ENCODE peak calls at places on chromosomes 5 and 9, in ten cellular contexts. O is IMR-90, Q is body of pancreas, C is transverse colon, S is breast epithelium, E is A549, Z is uterus, M is stomach, X is HepG2, D is sigmoid colon. T is an unnamed sample.

GRCh38 chr9:107422189-107422802 is 67.3 kb downstream of the KLF4 start:
- DNase-seq in O (peak), Q (peak), C (peak), S (peak), E (peak), Z (peak), M (peak), X (peak), D (peak), T (peak)

GRCh38 chr9:87657893-87658292 is 68.0 kb upstream of the CTSL start:
- DNase-seq in O (no peak), Q (no peak), C (no peak), S (no peak), E (no peak), Z (no peak), M (no peak), X (no peak), D (no peak), T (no peak)

GRCh38 chr9:90331826-90332575 is 310.6 kb downstream of the DIRAS2 start:
- DNase-seq in O (peak), Q (no peak), C (no peak), S (no peak), E (peak), Z (no peak), M (no peak), X (no peak), D (no peak), T (no peak)

GRCh38 chr5:55918097-55919035 is 67.2 kb downstream of the IL31RA start:
- DNase-seq in O (no peak), Q (no peak), C (no peak), S (no peak), E (no peak), Z (no peak), M (no peak), X (no peak), D (no peak), T (no peak)

GRCh38 chr9:112158629-112159228 is 16.4 kb downstream of the SUSD1 start:
- DNase-seq in O (no peak), Q (no peak), C (no peak), S (no peak), E (no peak), Z (no peak), M (no peak), X (no peak), D (no peak), T (no peak)

GRCh38 chr9:119053070-119053469 is 316.2 kb downstream of the BRINP1 start:
- DNase-seq in O (no peak), Q (no peak), C (no peak), S (no peak), E (no peak), Z (no peak), M (no peak), X (no peak), D (no peak), T (no peak)

GRCh38 chr5:135319928-135320606 is 79.0 kb downstream of the MACROH2A1 start:
- DNase-seq in O (no peak), Q (no peak), C (no peak), S (no peak), E (no peak), Z (peak), M (peak), X (no peak), D (no peak), T (no peak)

GRCh38 chr5:171975262-171975876 is 31.1 kb downstream of the FBXW11 start:
- DNase-seq in O (peak), Q (no peak), C (no peak), S (no peak), E (no peak), Z (no peak), M (no peak), X (no peak), D (no peak), T (no peak)

GRCh38 chr5:40428129-40428528 is 251.6 kb upstream of the PTGER4 start:
- DNase-seq in O (peak), Q (peak), C (no peak), S (no peak), E (no peak), Z (no peak), M (no peak), X (no peak), D (no peak), T (peak)

GRCh38 chr5:173016621-173017046 is 33.1 kb downstream of the ATP6V0E1 start:
- DNase-seq in O (peak), Q (peak), C (no peak), S (no peak), E (peak), Z (no peak), M (no peak), X (peak), D (peak), T (no peak)

GRCh38 chr5:90866915-90867715 is 308.5 kb downstream of the ADGRV1 start:
- DNase-seq in O (peak), Q (no peak), C (no peak), S (no peak), E (peak), Z (no peak), M (no peak), X (peak), D (no peak), T (no peak)

GRCh38 chr5:72366324-72366976 is 46.3 kb downstream of the PTCD2 start:
- DNase-seq in O (peak), Q (peak), C (peak), S (peak), E (peak), Z (peak), M (peak), X (peak), D (peak), T (peak)

GRCh38 chr5:90878549-90879196 is 320.1 kb downstream of the ADGRV1 start:
- DNase-seq in O (peak), Q (peak), C (no peak), S (no peak), E (no peak), Z (no peak), M (no peak), X (no peak), D (no peak), T (no peak)

GRCh38 chr5:16144416-16144815 is 35.2 kb downstream of the MARCHF11 start:
- DNase-seq in O (no peak), Q (no peak), C (no peak), S (no peak), E (no peak), Z (no peak), M (no peak), X (no peak), D (no peak), T (no peak)

DNA sequence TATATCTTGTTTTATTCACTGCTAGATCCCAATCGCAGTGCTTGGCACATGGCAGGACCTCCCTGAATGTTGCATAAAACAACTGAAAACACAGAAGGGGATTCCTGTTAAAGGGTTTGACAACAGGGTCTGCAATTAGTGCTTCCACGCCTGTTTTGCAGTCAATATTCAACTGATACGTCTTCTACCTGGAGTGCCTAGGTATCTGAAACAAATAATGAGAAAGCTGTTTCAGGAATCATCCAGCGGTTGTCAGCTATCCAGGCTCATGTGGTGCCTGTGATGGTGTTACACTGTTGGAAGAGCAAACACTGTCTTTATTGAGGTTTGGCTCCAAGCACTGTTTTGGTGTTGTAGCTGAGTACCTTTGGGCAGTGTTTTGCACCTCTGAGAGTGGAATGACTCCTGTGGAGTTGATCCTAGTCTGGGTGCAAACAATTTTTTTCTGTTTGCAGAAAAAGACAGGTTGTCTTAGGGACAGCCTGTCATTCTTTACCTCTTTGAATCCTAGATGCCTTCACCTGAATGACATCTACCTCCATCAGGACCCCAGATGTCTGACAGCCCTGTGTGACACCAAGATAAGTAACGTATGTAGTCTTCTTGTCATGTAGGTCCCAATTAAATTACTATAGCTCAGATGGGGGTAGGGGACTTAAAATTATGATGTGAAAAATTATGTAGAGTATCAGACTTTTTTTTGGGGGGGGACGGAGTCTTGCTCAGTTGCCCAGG is 14.8 kb upstream of the MATR3 start:
- DNase-seq in O (no peak), Q (no peak), C (no peak), S (no peak), E (no peak), Z (no peak), M (no peak), X (no peak), D (no peak), T (no peak)
- TF ChIP-seq POLR2A in O (no peak), Q (no peak), C (no peak), S (no peak), E (no peak), Z (no peak), M (no peak), X (no peak), D (no peak), T (no peak)

GRCh38 chr5:154755361-154756202 is at the start of gene LARP1:
- DNase-seq in O (peak), Q (peak), C (peak), S (no peak), E (peak), Z (no peak), M (peak), X (no peak), D (peak), T (peak)
- TF ChIP-seq POLR2A in O (no peak), Q (peak), C (peak), S (no peak), E (no peak), Z (no peak), M (no peak), X (no peak), D (no peak), T (no peak)

GRCh38 chr5:158223054-158223453 is 364.1 kb upstream of the CLINT1 start:
- DNase-seq in O (no peak), Q (no peak), C (no peak), S (no peak), E (no peak), Z (no peak), M (no peak), X (no peak), D (no peak), T (no peak)
- TF ChIP-seq POLR2A in O (no peak), Q (no peak), C (no peak), S (no peak), E (no peak), Z (no peak), M (no peak), X (no peak), D (no peak), T (no peak)

DNA sequence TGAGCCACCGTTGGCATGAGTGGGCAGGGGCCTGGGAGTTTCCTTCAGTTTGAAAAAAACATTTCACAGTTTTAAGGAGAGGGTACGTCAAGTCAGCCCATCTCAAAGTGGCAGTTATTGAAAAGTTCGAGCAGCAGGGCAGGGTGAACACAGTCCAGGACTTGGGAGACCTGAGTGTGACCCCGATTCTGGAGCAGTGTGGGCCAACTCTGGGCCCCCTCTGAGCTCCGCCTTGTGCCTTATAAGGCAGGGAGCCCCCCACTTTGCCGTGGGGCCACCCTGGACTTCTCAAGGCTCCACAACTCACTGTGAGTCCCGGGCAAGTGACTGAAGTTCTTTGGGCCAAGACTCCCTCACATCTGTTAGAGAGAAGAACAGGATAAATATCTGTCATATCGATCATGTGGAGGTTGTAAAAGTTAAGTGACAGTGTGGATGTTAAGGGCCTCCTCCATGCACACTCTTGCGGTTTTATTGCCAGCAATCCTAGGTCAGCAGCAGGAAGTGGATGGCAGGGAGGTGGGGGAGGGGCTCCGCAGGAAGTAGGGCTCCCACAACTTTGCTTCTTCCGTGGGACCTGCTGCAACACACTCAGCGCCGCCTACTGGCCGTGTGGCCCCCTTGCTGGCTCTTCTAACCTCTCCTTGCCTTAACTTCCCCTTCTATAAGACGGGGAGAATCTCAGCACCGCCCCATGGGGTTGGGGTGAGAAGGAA is 38.4 kb downstream of the HRH2 start:
- DNase-seq in O (no peak), Q (peak), C (peak), S (no peak), E (peak), Z (peak), M (peak), X (no peak), D (peak), T (peak)
- TF ChIP-seq POLR2A in O (no peak), Q (no peak), C (no peak), S (no peak), E (no peak), Z (no peak), M (no peak), X (no peak), D (no peak), T (no peak)

GRCh38 chr5:176416123-176416924 is at the start of gene CLTB:
- DNase-seq in O (peak), Q (peak), C (peak), S (peak), E (peak), Z (peak), M (peak), X (peak), D (peak), T (peak)
- TF ChIP-seq POLR2A in O (peak), Q (peak), C (peak), S (no peak), E (peak), Z (peak), M (no peak), X (peak), D (no peak), T (peak)

GRCh38 chr9:133954862-133955529 is 37.1 kb downstream of the VAV2 start:
- DNase-seq in O (no peak), Q (no peak), C (no peak), S (no peak), E (no peak), Z (no peak), M (no peak), X (no peak), D (no peak), T (no peak)
- TF ChIP-seq POLR2A in O (no peak), Q (no peak), C (no peak), S (no peak), E (no peak), Z (no peak), M (no peak), X (no peak), D (no peak), T (no peak)

GRCh38 chr9:33349743-33350142 is 52.6 kb downstream of the AQP7 start:
- DNase-seq in O (no peak), Q (no peak), C (no peak), S (no peak), E (no peak), Z (no peak), M (no peak), X (no peak), D (no peak), T (no peak)

GRCh38 chr9:33350310-33350709 is 52.1 kb downstream of the AQP7 start:
- DNase-seq in O (peak), Q (peak), C (no peak), S (no peak), E (peak), Z (no peak), M (no peak), X (no peak), D (no peak), T (peak)

GRCh38 chr9:33348998-33349397 is 53.4 kb downstream of the AQP7 start:
- DNase-seq in O (no peak), Q (no peak), C (no peak), S (no peak), E (no peak), Z (no peak), M (no peak), X (no peak), D (no peak), T (no peak)

GRCh38 chr9:33354651-33355211 is 47.6 kb downstream of the AQP7 start:
- DNase-seq in O (peak), Q (peak), C (no peak), S (no peak), E (no peak), Z (no peak), M (no peak), X (no peak), D (no peak), T (no peak)

DNA sequence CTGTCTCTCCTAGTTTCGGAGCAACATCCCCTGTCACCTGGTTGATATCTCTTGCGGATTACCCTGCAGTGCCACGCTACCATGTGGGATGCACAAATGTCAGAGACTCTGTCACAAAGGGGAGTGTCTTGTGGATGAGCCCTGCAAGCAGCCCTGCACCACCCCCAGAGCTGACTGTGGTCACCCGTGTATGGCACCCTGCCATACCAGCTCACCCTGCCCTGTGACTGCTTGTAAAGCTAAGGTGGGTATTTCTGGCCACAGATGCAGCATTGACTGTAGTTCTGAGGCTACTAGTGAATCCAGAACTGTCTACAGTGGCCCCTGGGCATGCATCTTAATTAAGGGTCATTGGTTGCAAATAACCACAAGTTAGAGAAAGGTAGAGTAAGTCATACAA is 50.8 kb downstream of the AQP7 start:
- DNase-seq in O (no peak), Q (no peak), C (no peak), S (no peak), E (no peak), Z (no peak), M (no peak), X (no peak), D (no peak), T (no peak)
- TF ChIP-seq POLR2A in O (no peak), Q (no peak), C (no peak), S (no peak), E (no peak), Z (no peak), M (no peak), X (no peak), D (no peak), T (no peak)

T was measured in H54.